ENCODE peak calls at places on chromosomes 6 and 20, in eight cellular contexts. G is CD8-positive, alpha-beta T cell; A is coronary artery; C is tibial nerve; K is fibroblast of the aortic adventitia; U is stomach; X is AG09319; T is tibial artery. L is an unnamed sample.

GRCh38 chr20:61686081-61686936 is 379.4 kb downstream of the TAF4 start:
- DNase-seq in G (no peak), A (no peak), C (no peak), K (no peak), U (no peak), X (no peak), T (no peak), L (no peak)

GRCh38 chr20:33309631-33310030 is 26.6 kb downstream of the BPIFB1 start:
- DNase-seq in G (no peak), A (no peak), C (no peak), K (no peak), U (no peak), X (no peak), T (no peak), L (no peak)

GRCh38 chr6:138245751-138246150 is 27.5 kb upstream of the PBOV1 start:
- DNase-seq in G (no peak), A (no peak), C (no peak), K (no peak), U (no peak), X (no peak), T (no peak), L (no peak)

GRCh38 chr6:145960918-145961604 is 3.1 kb downstream of the SHPRH start:
- DNase-seq in G (no peak), A (peak), C (no peak), K (peak), U (no peak), X (no peak), T (no peak), L (no peak)

GRCh38 chr20:58847483-58847882 is 3.2 kb downstream of the GNAS-AS1 start:
- DNase-seq in G (no peak), A (no peak), C (no peak), K (no peak), U (no peak), X (no peak), T (no peak), L (no peak)

GRCh38 chr20:44343162-44343675 is 6.4 kb downstream of the R3HDML start:
- DNase-seq in G (no peak), A (no peak), C (no peak), K (no peak), U (no peak), X (no peak), T (no peak), L (no peak)

GRCh38 chr6:134873500-134874388 is 76.2 kb downstream of the ALDH8A1 start:
- DNase-seq in G (no peak), A (no peak), C (no peak), K (no peak), U (peak), X (no peak), T (no peak), L (no peak)

GRCh38 chr6:70398783-70399730 is 14.3 kb upstream of the FAM135A start:
- DNase-seq in G (no peak), A (no peak), C (no peak), K (peak), U (peak), X (no peak), T (no peak), L (no peak)

GRCh38 chr6:45668705-45669104 is 291.0 kb upstream of the SUPT3H start:
- DNase-seq in G (no peak), A (no peak), C (no peak), K (no peak), U (no peak), X (no peak), T (no peak), L (peak)

GRCh38 chr6:154301086-154301625 is 55.4 kb downstream of the IPCEF1 start:
- DNase-seq in G (no peak), A (no peak), C (no peak), K (no peak), U (no peak), X (no peak), T (no peak), L (no peak)

GRCh38 chr20:45407067-45407745 is 883 bp upstream of the DBNDD2 start:
- DNase-seq in G (no peak), A (peak), C (no peak), K (peak), U (peak), X (no peak), T (peak), L (no peak)

GRCh38 chr6:150380256-150380655 is 11.4 kb downstream of the IYD start:
- DNase-seq in G (no peak), A (no peak), C (no peak), K (peak), U (no peak), X (no peak), T (no peak), L (no peak)

GRCh38 chr6:70706491-70707123 is 38.9 kb downstream of the SMAP1 start:
- DNase-seq in G (no peak), A (no peak), C (no peak), K (peak), U (no peak), X (peak), T (no peak), L (no peak)

GRCh38 chr6:24431045-24431451 is 28.3 kb downstream of the MRS2 start:
- DNase-seq in G (no peak), A (no peak), C (no peak), K (peak), U (no peak), X (no peak), T (no peak), L (no peak)

GRCh38 chr20:31587545-31588389 is 17.3 kb upstream of the ID1 start:
- DNase-seq in G (no peak), A (no peak), C (no peak), K (peak), U (peak), X (no peak), T (no peak), L (no peak)

GRCh38 chr6:42690151-42690702 is 32.2 kb downstream of the PRPH2 start:
- DNase-seq in G (no peak), A (no peak), C (no peak), K (peak), U (no peak), X (no peak), T (no peak), L (peak)

GRCh38 chr6:26224940-26225847 is 138.0 kb downstream of the HFE start:
- DNase-seq in G (no peak), A (no peak), C (no peak), K (peak), U (no peak), X (no peak), T (no peak), L (no peak)

GRCh38 chr6:41504526-41505021 is 41.6 kb upstream of the FOXP4 start:
- DNase-seq in G (no peak), A (no peak), C (no peak), K (peak), U (no peak), X (no peak), T (no peak), L (no peak)

GRCh38 chr6:135722679-135723078 is 128.8 kb upstream of the PDE7B start:
- DNase-seq in G (no peak), A (no peak), C (no peak), K (peak), U (peak), X (peak), T (no peak), L (no peak)

GRCh38 chr20:9117548-9117947 is 48.7 kb downstream of the PLCB4 start:
- DNase-seq in G (no peak), A (no peak), C (no peak), K (no peak), U (no peak), X (no peak), T (no peak), L (no peak)

GRCh38 chr6:167726043-167726442 is 100.7 kb upstream of the AFDN start:
- DNase-seq in G (no peak), A (no peak), C (no peak), K (no peak), U (no peak), X (no peak), T (no peak), L (peak)

GRCh38 chr6:131451330-131452195 is 121.5 kb upstream of the ARG1 start:
- DNase-seq in G (no peak), A (no peak), C (no peak), K (no peak), U (no peak), X (no peak), T (no peak), L (no peak)

GRCh38 chr6:55819811-55820210 is 55.6 kb downstream of the BMP5 start:
- DNase-seq in G (no peak), A (no peak), C (no peak), K (no peak), U (no peak), X (no peak), T (no peak), L (no peak)

GRCh38 chr20:1652960-1653359 is 4.6 kb downstream of the SIRPG start:
- DNase-seq in G (no peak), A (no peak), C (no peak), K (no peak), U (no peak), X (no peak), T (no peak), L (no peak)

GRCh38 chr6:152004036-152004566 is 196.6 kb downstream of the ESR1 start:
- DNase-seq in G (no peak), A (no peak), C (no peak), K (peak), U (no peak), X (no peak), T (no peak), L (no peak)

GRCh38 chr6:7085911-7086310 is 21.9 kb upstream of the RREB1 start:
- DNase-seq in G (no peak), A (no peak), C (no peak), K (no peak), U (peak), X (no peak), T (peak), L (no peak)

GRCh38 chr6:7088076-7088742 is 19.6 kb upstream of the RREB1 start:
- DNase-seq in G (no peak), A (no peak), C (no peak), K (no peak), U (no peak), X (no peak), T (no peak), L (no peak)

GRCh38 chr6:7086488-7086887 is 21.3 kb upstream of the RREB1 start:
- DNase-seq in G (peak), A (no peak), C (no peak), K (peak), U (peak), X (no peak), T (peak), L (no peak)

GRCh38 chr6:7087491-7087979 is 20.2 kb upstream of the RREB1 start:
- DNase-seq in G (peak), A (no peak), C (no peak), K (no peak), U (no peak), X (no peak), T (no peak), L (peak)

DNA sequence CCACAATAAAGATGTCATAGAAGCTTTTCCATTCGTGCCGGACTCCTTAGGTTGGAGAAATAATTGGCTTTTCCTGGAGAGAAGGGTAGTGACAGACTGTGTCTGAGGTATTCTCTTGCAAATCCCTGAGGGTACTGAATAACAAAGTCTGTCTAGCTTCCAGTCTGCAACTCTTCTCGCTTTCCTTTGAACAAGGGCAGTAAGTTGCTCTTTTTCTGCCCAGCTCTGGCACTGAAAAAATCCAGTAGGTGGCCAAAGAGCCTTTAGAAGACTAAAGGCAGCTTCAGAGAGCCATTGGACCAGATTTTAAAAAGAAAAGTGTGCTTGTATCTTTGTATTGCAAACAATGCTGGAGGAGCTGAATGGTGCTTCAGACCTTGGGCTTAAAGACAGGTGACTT is 20.7 kb upstream of the RREB1 start:
- DNase-seq in G (no peak), A (no peak), C (no peak), K (peak), U (no peak), X (no peak), T (no peak), L (peak)
- TF ChIP-seq CTCF in G (no peak), A (no peak), C (peak), K (peak), U (peak), X (peak), T (peak), L (peak)

GRCh38 chr6:37309692-37310091 is 44.1 kb upstream of the RNF8 start:
- DNase-seq in G (no peak), A (no peak), C (no peak), K (no peak), U (no peak), X (no peak), T (no peak), L (no peak)
- TF ChIP-seq CTCF in G (no peak), A (no peak), C (no peak), K (no peak), U (no peak), X (no peak), T (no peak), L (no peak)

GRCh38 chr20:4014031-4014474 is 1.3 kb downstream of the RNF24 start:
- DNase-seq in G (no peak), A (no peak), C (no peak), K (peak), U (peak), X (peak), T (no peak), L (no peak)
- TF ChIP-seq CTCF in G (peak), A (no peak), C (peak), K (peak), U (peak), X (peak), T (peak), L (peak)

GRCh38 chr6:44298055-44298803 is 14.9 kb downstream of the AARS2 start:
- DNase-seq in G (no peak), A (no peak), C (no peak), K (no peak), U (no peak), X (no peak), T (no peak), L (no peak)
- TF ChIP-seq CTCF in G (no peak), A (no peak), C (no peak), K (no peak), U (no peak), X (no peak), T (no peak), L (no peak)

GRCh38 chr6:73968358-73968757 is 272.4 kb downstream of the CD109 start:
- DNase-seq in G (no peak), A (no peak), C (no peak), K (no peak), U (no peak), X (no peak), T (no peak), L (no peak)

GRCh38 chr6:73964455-73964854 is 268.5 kb downstream of the CD109 start:
- DNase-seq in G (no peak), A (no peak), C (no peak), K (no peak), U (no peak), X (no peak), T (no peak), L (no peak)

GRCh38 chr6:73965408-73966145 is 269.6 kb downstream of the CD109 start:
- DNase-seq in G (no peak), A (no peak), C (no peak), K (no peak), U (no peak), X (no peak), T (no peak), L (no peak)

GRCh38 chr6:73969982-73970960 is 274.3 kb downstream of the CD109 start:
- DNase-seq in G (no peak), A (no peak), C (no peak), K (peak), U (no peak), X (no peak), T (no peak), L (no peak)
- TF ChIP-seq CTCF in G (no peak), A (no peak), C (peak), K (peak), U (peak), X (peak), T (peak), L (peak)

L was measured in osteocyte.